ENCODE peak calls at places on chromosomes 13 and 19, in eight cellular contexts. T is sigmoid colon, W is right atrium auricular region, X is GM19239, U is Caki2, O is SK-N-SH, C is caudate nucleus, F is mesothelial cell of epicardium. A is an unnamed sample.

GRCh38 chr13:67298297-67298696 is 68.2 kb upstream of the PCDH9 start:
- DNase-seq in T (no peak), W (no peak), X (no peak), U (no peak), O (no peak), C (no peak), F (no peak), A (no peak)

GRCh38 chr13:76223565-76223964 is 587.4 kb downstream of the LMO7 start:
- DNase-seq in T (no peak), W (no peak), X (no peak), U (no peak), O (no peak), C (no peak), F (no peak), A (no peak)

GRCh38 chr13:41960195-41960699 is 662 bp downstream of the VWA8 start:
- DNase-seq in T (no peak), W (no peak), X (no peak), U (peak; percentile 42), O (no peak), C (no peak), F (no peak), A (no peak)

GRCh38 chr13:78604782-78605611 is 1.6 kb upstream of the POU4F1 start:
- DNase-seq in T (no peak), W (no peak), X (no peak), U (no peak), O (peak; percentile 59), C (no peak), F (no peak), A (no peak)

GRCh38 chr13:75864718-75865117 is 228.6 kb downstream of the LMO7 start:
- DNase-seq in T (no peak), W (no peak), X (no peak), U (no peak), O (no peak), C (no peak), F (no peak), A (no peak)

GRCh38 chr13:110816500-110816899 is 98.4 kb downstream of the ANKRD10 start:
- DNase-seq in T (no peak), W (no peak), X (no peak), U (no peak), O (no peak), C (peak; percentile 58), F (no peak), A (no peak)

GRCh38 chr19:33868076-33868735 is 71.5 kb downstream of the KCTD15 start:
- DNase-seq in T (no peak), W (no peak), X (no peak), U (no peak), O (peak; percentile 75), C (no peak), F (no peak), A (no peak)

GRCh38 chr19:35442091-35442490 is 6.0 kb upstream of the FFAR2 start:
- DNase-seq in T (no peak), W (peak; percentile 76), X (no peak), U (no peak), O (no peak), C (no peak), F (no peak), A (no peak)

GRCh38 chr13:100673831-100674362 is 698 bp downstream of the TMTC4 start:
- DNase-seq in T (peak; percentile 78), W (peak; percentile 62), X (peak; percentile 46), U (peak; percentile 69), O (no peak), C (peak; percentile 61), F (no peak), A (peak; percentile 28)

GRCh38 chr13:25046985-25047660 is 48.8 kb upstream of the PABPC3 start:
- DNase-seq in T (no peak), W (no peak), X (no peak), U (peak; percentile 69), O (peak; percentile 57), C (peak; percentile 47), F (no peak), A (no peak)

GRCh38 chr13:106446011-106446410 is 89.5 kb downstream of the EFNB2 start:
- DNase-seq in T (no peak), W (no peak), X (no peak), U (peak; percentile 69), O (no peak), C (no peak), F (no peak), A (no peak)

GRCh38 chr19:48154003-48154402 is 16.1 kb downstream of the LIG1 start:
- DNase-seq in T (no peak), W (no peak), X (no peak), U (no peak), O (no peak), C (no peak), F (no peak), A (no peak)

GRCh38 chr19:54518844-54519243 is 16.2 kb downstream of the LAIR2 start:
- DNase-seq in T (no peak), W (no peak), X (peak; percentile 39), U (no peak), O (no peak), C (no peak), F (no peak), A (no peak)

GRCh38 chr19:5093297-5093858 is 124.5 kb downstream of the KDM4B start:
- DNase-seq in T (no peak), W (peak; percentile 77), X (no peak), U (no peak), O (no peak), C (no peak), F (no peak), A (no peak)

GRCh38 chr19:2103308-2103707 is 6.6 kb downstream of the IZUMO4 start:
- DNase-seq in T (no peak), W (no peak), X (no peak), U (no peak), O (no peak), C (no peak), F (no peak), A (no peak)

GRCh38 chr19:32570081-32570785 is 10.8 kb upstream of the PDCD5 start:
- DNase-seq in T (peak; percentile 69), W (peak; percentile 53), X (peak; percentile 36), U (peak; percentile 35), O (peak; percentile 75), C (peak; percentile 32), F (peak; percentile 46), A (peak; percentile 45)

GRCh38 chr13:95643814-95644598 is 500 bp downstream of the DZIP1 start:
- DNase-seq in T (no peak), W (no peak), X (no peak), U (peak; percentile 65), O (peak; percentile 80), C (no peak), F (no peak), A (peak; percentile 33)

GRCh38 chr19:29745253-29745652 is 30.2 kb upstream of the C19orf12 start:
- DNase-seq in T (no peak), W (no peak), X (no peak), U (no peak), O (peak; percentile 40), C (no peak), F (no peak), A (no peak)

GRCh38 chr19:57559404-57560025 is at the start of gene ZNF550:
- DNase-seq in T (peak; percentile 94), W (peak; percentile 93), X (peak; percentile 81), U (peak; percentile 82), O (peak; percentile 94), C (peak; percentile 88), F (peak; percentile 66), A (peak; percentile 73)

GRCh38 chr13:28483313-28483931 is 11.5 kb downstream of the FLT1 start:
- DNase-seq in T (no peak), W (no peak), X (no peak), U (no peak), O (no peak), C (no peak), F (no peak), A (no peak)

GRCh38 chr19:41627966-41628675 is 1.2 kb upstream of the CEACAM4 start:
- DNase-seq in T (no peak), W (no peak), X (no peak), U (no peak), O (no peak), C (no peak), F (no peak), A (no peak)

GRCh38 chr19:36041831-36042230 is 9.2 kb upstream of the CLIP3 start:
- DNase-seq in T (no peak), W (no peak), X (no peak), U (peak; percentile 66), O (no peak), C (peak; percentile 30), F (no peak), A (no peak)

GRCh38 chr13:26653310-26653709 is 95.8 kb downstream of the WASF3 start:
- DNase-seq in T (no peak), W (no peak), X (no peak), U (no peak), O (no peak), C (no peak), F (no peak), A (no peak)

GRCh38 chr13:100306042-100306441 is 217.1 kb downstream of the PCCA start:
- DNase-seq in T (no peak), W (no peak), X (no peak), U (no peak), O (no peak), C (no peak), F (no peak), A (no peak)

GRCh38 chr13:50379584-50379983 is 364.3 kb downstream of the KCNRG start:
- DNase-seq in T (no peak), W (no peak), X (no peak), U (no peak), O (no peak), C (no peak), F (no peak), A (no peak)

GRCh38 chr13:111117961-111118360 is 2.9 kb downstream of the ARHGEF7 start:
- DNase-seq in T (no peak), W (no peak), X (no peak), U (no peak), O (peak; percentile 81), C (no peak), F (no peak), A (no peak)

GRCh38 chr19:41325947-41326706 is 16.2 kb downstream of the CCDC97 start:
- DNase-seq in T (no peak), W (no peak), X (peak; percentile 63), U (peak; percentile 33), O (peak; percentile 81), C (no peak), F (no peak), A (no peak)

GRCh38 chr13:32734511-32734910 is 148.3 kb downstream of the PDS5B start:
- DNase-seq in T (no peak), W (no peak), X (no peak), U (no peak), O (no peak), C (no peak), F (no peak), A (no peak)

GRCh38 chr13:22740264-22740663 is 440.5 kb upstream of the SGCG start:
- DNase-seq in T (no peak), W (no peak), X (no peak), U (no peak), O (no peak), C (no peak), F (no peak), A (no peak)

GRCh38 chr19:5090780-5091575 is 122.1 kb downstream of the KDM4B start:
- DNase-seq in T (peak; percentile 83), W (peak; percentile 76), X (no peak), U (no peak), O (peak; percentile 91), C (peak; percentile 47), F (peak; percentile 51), A (no peak)

GRCh38 chr19:32924200-32924599 is 47.6 kb downstream of the CEP89 start:
- DNase-seq in T (no peak), W (no peak), X (no peak), U (no peak), O (no peak), C (no peak), F (no peak), A (no peak)

GRCh38 chr13:106595623-106596022 is 27.7 kb upstream of the ARGLU1 start:
- DNase-seq in T (no peak), W (no peak), X (no peak), U (no peak), O (no peak), C (no peak), F (no peak), A (no peak)

GRCh38 chr19:55077106-55077505 is 1.4 kb downstream of the EPS8L1 start:
- DNase-seq in T (no peak), W (no peak), X (no peak), U (no peak), O (no peak), C (no peak), F (no peak), A (no peak)

GRCh38 chr13:27997904-27998522 is 9.5 kb upstream of the URAD start:
- DNase-seq in T (no peak), W (no peak), X (no peak), U (peak; percentile 7), O (no peak), C (no peak), F (no peak), A (no peak)

A was measured in anterior cingulate cortex.